ENCODE peak calls at places on chromosome 2, in six cellular contexts. F is hypothalamus, Q is HCEC 1CT, U is neural progenitor cell, P is amniotic stem cell, S is Daoy. Z is an unnamed sample.

GRCh38 chr2:145958611-145959010 is 1438.7 kb upstream of the ZEB2 start:
- DNase-seq in F (no peak), Q (no peak), U (no peak), P (no peak), S (no peak), Z (no peak)

GRCh38 chr2:9333591-9334171 is 89.6 kb downstream of the ITGB1BP1 start:
- DNase-seq in F (no peak), Q (peak; percentile 74), U (peak; percentile 62), P (peak; percentile 78), S (peak; percentile 78), Z (no peak)

GRCh38 chr2:20422679-20423271 is 24.1 kb upstream of the RHOB start:
- DNase-seq in F (no peak), Q (peak; percentile 81), U (peak; percentile 63), P (no peak), S (peak; percentile 27), Z (no peak)

GRCh38 chr2:187934692-187935091 is 357.0 kb upstream of the GULP1 start:
- DNase-seq in F (no peak), Q (no peak), U (no peak), P (no peak), S (no peak), Z (no peak)

GRCh38 chr2:15561574-15562344 is 625 bp upstream of the NBAS start:
- DNase-seq in F (no peak), Q (peak; percentile 22), U (peak; percentile 47), P (no peak), S (peak; percentile 29), Z (no peak)

GRCh38 chr2:237591379-237591881 is 896 bp upstream of the RAB17 start:
- DNase-seq in F (no peak), Q (no peak), U (no peak), P (no peak), S (peak; percentile 32), Z (no peak)

GRCh38 chr2:146477383-146477782 is 1367.4 kb upstream of the ACVR2A start:
- DNase-seq in F (no peak), Q (no peak), U (no peak), P (no peak), S (no peak), Z (no peak)

GRCh38 chr2:227817336-227817735 is 3.7 kb downstream of the CCL20 start:
- DNase-seq in F (no peak), Q (no peak), U (no peak), P (no peak), S (no peak), Z (no peak)

GRCh38 chr2:5698171-5698570 is 6.0 kb downstream of the SOX11 start:
- DNase-seq in F (no peak), Q (no peak), U (no peak), P (no peak), S (no peak), Z (no peak)

GRCh38 chr2:106623424-106623823 is 136.3 kb downstream of the CD8B2 start:
- DNase-seq in F (no peak), Q (no peak), U (no peak), P (no peak), S (no peak), Z (no peak)